ENCODE peak calls at places on chromosomes 4 and X, in six cellular contexts. I, U, S, L, K and J are unnamed samples.

GRCh38 chrX:23061116-23061515 is 61.4 kb downstream of the DDX53 start:
- DNase-seq in I (no peak), S (no peak), L (no peak), K (no peak), U (no peak), J (no peak)

GRCh38 chrX:154546354-154547244 is at the start of gene G6PD:
- DNase-seq in U (no peak), K (peak; percentile 87), L (peak; percentile 44), I (peak; percentile 78), S (peak; percentile 88), J (peak; percentile 73)

GRCh38 chr4:74874785-74875367 is 58.0 kb upstream of the PARM1 start:
- DNase-seq in I (peak; percentile 83), U (peak; percentile 24), S (no peak), L (peak; percentile 70), K (no peak), J (no peak)

GRCh38 chrX:139739138-139739537 is 31.2 kb upstream of the MCF2 start:
- DNase-seq in S (no peak), U (no peak), K (no peak), I (no peak), L (peak; percentile 72), J (peak; percentile 22)

GRCh38 chr4:140158234-140159030 is 4.4 kb upstream of the MAML3 start:
- DNase-seq in U (no peak), K (peak; percentile 46), I (no peak), S (no peak), L (peak; percentile 41), J (no peak)

GRCh38 chr4:183337833-183338232 is 15.6 kb upstream of the CLDN24 start:
- DNase-seq in L (no peak), S (no peak), K (no peak), I (no peak), U (no peak), J (no peak)

GRCh38 chr4:158775091-158775651 is 6.3 kb downstream of the FNIP2 start:
- DNase-seq in I (no peak), K (no peak), S (no peak), L (peak; percentile 85), U (no peak), J (no peak)

GRCh38 chrX:9902651-9903050 is 64.5 kb upstream of the CLDN34 start:
- DNase-seq in L (peak; percentile 48), I (no peak), U (no peak), K (no peak), S (no peak), J (no peak)

GRCh38 chr4:21953653-21954052 is 5.1 kb upstream of the KCNIP4 start:
- DNase-seq in L (no peak), U (no peak), S (no peak), K (no peak), I (no peak), J (no peak)

GRCh38 chr4:142818476-142818875 is 27.6 kb downstream of the INPP4B start:
- DNase-seq in I (no peak), S (no peak), K (no peak), U (no peak), L (peak; percentile 66), J (no peak)

GRCh38 chrX:110964761-110965160 is 131.2 kb upstream of the PAK3 start:
- DNase-seq in I (no peak), L (no peak), K (no peak), S (no peak), U (no peak), J (no peak)

DNA sequence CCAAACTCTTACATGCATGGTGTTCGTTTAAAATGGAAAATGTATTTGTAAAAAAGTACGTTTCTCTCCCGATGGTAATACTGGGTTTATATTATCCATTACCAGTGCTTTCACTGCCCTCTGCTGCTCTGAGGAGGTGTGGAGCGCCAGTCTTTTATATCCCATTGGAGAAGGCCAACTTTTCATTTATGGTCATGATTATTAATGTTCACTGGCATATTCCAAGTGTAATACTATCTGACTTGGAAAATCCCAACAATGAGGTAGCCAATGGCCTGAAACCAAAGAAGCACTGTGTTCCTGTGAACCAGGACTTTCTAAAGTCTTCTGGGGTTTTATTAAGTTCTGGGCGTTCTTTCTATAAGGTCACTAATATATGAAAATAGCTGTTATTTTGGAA is 80.7 kb downstream of the SYNPO2 start:
- DNase-seq in U (peak; percentile 86), L (peak; percentile 68), I (peak; percentile 67), K (no peak), S (no peak), J (no peak)
- TF ChIP-seq CTCF in U (peak; percentile 58), L (peak; percentile 67), I (peak; percentile 64), K (no peak), S (no peak), J (no peak)

DNA sequence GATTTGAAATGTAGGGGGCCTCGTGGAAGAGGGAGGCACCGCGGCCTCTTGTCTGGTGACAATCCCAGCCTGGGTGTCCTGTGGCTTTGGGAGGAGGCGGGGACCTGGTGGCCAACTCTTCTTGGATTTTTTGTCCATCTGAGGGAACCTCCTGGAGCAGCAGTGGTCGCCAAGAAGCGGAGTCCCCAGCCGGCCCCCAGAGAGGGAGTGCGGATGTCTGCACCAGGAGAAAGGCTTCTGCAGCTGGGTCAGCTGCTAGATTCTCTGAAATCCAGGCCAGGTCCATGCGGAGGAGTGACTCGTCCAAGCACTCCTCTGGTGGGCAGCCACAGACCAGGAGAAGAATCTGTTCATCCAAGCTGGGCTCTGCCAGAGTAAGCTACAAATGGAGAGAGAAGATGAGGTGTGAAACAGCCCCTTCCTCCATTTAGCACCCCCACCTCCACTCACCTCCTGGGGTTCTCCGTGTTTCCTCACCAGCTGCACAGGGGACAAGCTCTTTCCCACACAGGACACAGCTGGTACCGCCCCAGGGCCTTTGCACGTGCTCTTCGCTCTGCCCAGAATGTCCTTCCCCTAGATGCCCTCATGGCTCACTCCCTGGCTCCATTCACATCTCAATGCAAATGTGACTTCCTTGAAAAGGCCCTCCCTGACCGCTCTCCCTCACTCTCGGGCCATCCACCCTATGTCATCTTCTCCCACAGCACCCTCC is 27.6 kb downstream of the C4orf50 start:
- DNase-seq in L (no peak), U (no peak), S (no peak), K (peak; percentile 33), I (no peak), J (no peak)
- H3K4me1 ChIP-seq in L (no peaks in the 10 kb centered on the region), U (no peaks in the 10 kb centered on the region), S (no peaks in the 10 kb centered on the region), K (no peaks in the 10 kb centered on the region), I (no peaks in the 10 kb centered on the region), J (no peaks in the 10 kb centered on the region)

DNA sequence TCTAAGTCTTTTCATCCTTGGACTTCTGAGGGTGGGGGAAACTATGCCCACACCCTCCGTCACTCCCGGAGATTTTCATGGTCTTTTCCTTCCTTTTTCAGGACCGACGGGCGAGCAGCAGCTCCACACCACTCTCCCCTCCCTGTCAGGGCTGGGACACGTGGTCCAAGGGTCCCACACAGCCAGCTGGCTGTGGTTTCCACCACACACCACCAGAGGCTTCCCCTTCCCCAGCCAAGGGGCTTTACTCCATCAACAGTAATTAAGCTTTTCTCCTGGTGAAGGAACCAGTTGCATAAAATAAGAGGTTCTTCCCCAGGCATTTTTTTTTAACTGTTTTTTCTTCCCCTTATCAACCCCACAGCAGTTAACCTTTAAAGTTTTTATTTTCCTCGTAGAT is 453.9 kb downstream of the GPAT3 start:
- DNase-seq in S (no peak), L (no peak), I (no peak), U (no peak), K (no peak), J (no peak)
- TF ChIP-seq CTCF in S (no peak), L (no peak), I (no peak), U (no peak), K (no peak), J (no peak)

DNA sequence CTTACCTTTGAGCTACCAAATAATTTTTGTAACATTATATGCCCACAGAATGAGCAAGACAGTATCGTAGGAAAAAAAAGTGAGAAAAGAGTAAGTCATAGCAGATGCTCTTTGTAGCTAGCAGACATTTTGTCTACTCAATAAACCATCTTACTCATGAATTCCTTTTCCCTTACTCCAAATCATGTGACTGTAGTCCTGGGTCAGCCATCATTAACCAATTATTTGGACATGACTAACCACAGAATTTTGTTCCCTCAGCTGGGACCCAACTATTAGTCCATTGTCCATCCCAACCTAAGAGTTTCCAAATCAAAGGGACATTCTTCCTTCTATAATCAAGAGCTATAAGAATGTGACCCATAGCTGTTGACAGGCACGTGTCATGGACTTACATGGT is 11.4 kb downstream of the UBE2D3 start:
- DNase-seq in U (no peak), K (no peak), I (no peak), S (no peak), L (peak; percentile 93), J (no peak)
- H3K4me1 ChIP-seq in U (peaks cover 6% of the 10 kb centered on the region), K (no peaks in the 10 kb centered on the region), I (peaks cover 45% of the 10 kb centered on the region), S (peaks cover 32% of the 10 kb centered on the region), L (peaks cover 17% of the 10 kb centered on the region), J (peaks cover 97% of the 10 kb centered on the region)